ENCODE peak calls at places on chromosomes 4 and X, in seven cellular contexts. One of them, this sample, is unnamed.

GRCh38 chrX:52979993-52980392 is 21.7 kb upstream of the FAM156A start:
- DNase-seq in left cardiac atrium: no peak
- DNase-seq in activated CD8-positive, alpha-beta memory T cell treated with anti-CD3 and anti-CD28 coated beads for 24 hours: peak
- DNase-seq in HEK293T: no peak
- DNase-seq in hippocampal formation: no peak
- DNase-seq in uterus: no peak
- DNase-seq in stimulated activated CD4-positive, alpha-beta T cell treated with anti-CD3 and anti-CD28 coated beads, Interleukin-4, amount 100 ng/mL, for 1 hour: no peak
- DNase-seq in this sample: no peak

GRCh38 chr4:57424231-57424897 is 314.2 kb upstream of the IGFBP7 start:
- DNase-seq in activated CD8-positive, alpha-beta memory T cell treated with anti-CD3 and anti-CD28 coated beads for 24 hours: no peak
- DNase-seq in uterus: no peak
- DNase-seq in HEK293T: no peak
- DNase-seq in hippocampal formation: peak
- DNase-seq in left cardiac atrium: peak
- DNase-seq in stimulated activated CD4-positive, alpha-beta T cell treated with anti-CD3 and anti-CD28 coated beads, Interleukin-4, amount 100 ng/mL, for 1 hour: no peak
- DNase-seq in this sample: no peak

GRCh38 chr4:111961806-111962205 is 183.4 kb upstream of the FAM241A start:
- DNase-seq in hippocampal formation: no peak
- DNase-seq in uterus: no peak
- DNase-seq in HEK293T: no peak
- DNase-seq in left cardiac atrium: no peak
- DNase-seq in stimulated activated CD4-positive, alpha-beta T cell treated with anti-CD3 and anti-CD28 coated beads, Interleukin-4, amount 100 ng/mL, for 1 hour: no peak
- DNase-seq in activated CD8-positive, alpha-beta memory T cell treated with anti-CD3 and anti-CD28 coated beads for 24 hours: no peak
- DNase-seq in this sample: no peak

GRCh38 chr4:1799364-1799996 is 6.4 kb downstream of the FGFR3 start:
- DNase-seq in left cardiac atrium: no peak
- DNase-seq in activated CD8-positive, alpha-beta memory T cell treated with anti-CD3 and anti-CD28 coated beads for 24 hours: no peak
- DNase-seq in uterus: no peak
- DNase-seq in HEK293T: no peak
- DNase-seq in stimulated activated CD4-positive, alpha-beta T cell treated with anti-CD3 and anti-CD28 coated beads, Interleukin-4, amount 100 ng/mL, for 1 hour: no peak
- DNase-seq in hippocampal formation: no peak
- DNase-seq in this sample: no peak

GRCh38 chrX:120660638-120661037 is 30.8 kb upstream of the C1GALT1C1 start:
- DNase-seq in HEK293T: no peak
- DNase-seq in hippocampal formation: no peak
- DNase-seq in activated CD8-positive, alpha-beta memory T cell treated with anti-CD3 and anti-CD28 coated beads for 24 hours: no peak
- DNase-seq in uterus: no peak
- DNase-seq in left cardiac atrium: no peak
- DNase-seq in stimulated activated CD4-positive, alpha-beta T cell treated with anti-CD3 and anti-CD28 coated beads, Interleukin-4, amount 100 ng/mL, for 1 hour: no peak
- DNase-seq in this sample: no peak

GRCh38 chr4:132866616-132867015 is 282.5 kb upstream of the PCDH10 start:
- DNase-seq in uterus: no peak
- DNase-seq in HEK293T: no peak
- DNase-seq in stimulated activated CD4-positive, alpha-beta T cell treated with anti-CD3 and anti-CD28 coated beads, Interleukin-4, amount 100 ng/mL, for 1 hour: no peak
- DNase-seq in hippocampal formation: no peak
- DNase-seq in activated CD8-positive, alpha-beta memory T cell treated with anti-CD3 and anti-CD28 coated beads for 24 hours: no peak
- DNase-seq in left cardiac atrium: no peak
- DNase-seq in this sample: no peak

GRCh38 chr4:100742045-100742444 is 224.2 kb upstream of the EMCN start:
- DNase-seq in left cardiac atrium: no peak
- DNase-seq in HEK293T: peak
- DNase-seq in activated CD8-positive, alpha-beta memory T cell treated with anti-CD3 and anti-CD28 coated beads for 24 hours: no peak
- DNase-seq in uterus: no peak
- DNase-seq in stimulated activated CD4-positive, alpha-beta T cell treated with anti-CD3 and anti-CD28 coated beads, Interleukin-4, amount 100 ng/mL, for 1 hour: no peak
- DNase-seq in hippocampal formation: no peak
- DNase-seq in this sample: no peak

GRCh38 chrX:40844476-40844875 is 109.1 kb upstream of the MED14 start:
- DNase-seq in hippocampal formation: no peak
- DNase-seq in HEK293T: no peak
- DNase-seq in stimulated activated CD4-positive, alpha-beta T cell treated with anti-CD3 and anti-CD28 coated beads, Interleukin-4, amount 100 ng/mL, for 1 hour: no peak
- DNase-seq in left cardiac atrium: no peak
- DNase-seq in uterus: no peak
- DNase-seq in activated CD8-positive, alpha-beta memory T cell treated with anti-CD3 and anti-CD28 coated beads for 24 hours: no peak
- DNase-seq in this sample: no peak

GRCh38 chr4:81573817-81574216 is 102.1 kb upstream of the RASGEF1B start:
- DNase-seq in left cardiac atrium: no peak
- DNase-seq in hippocampal formation: no peak
- DNase-seq in uterus: no peak
- DNase-seq in activated CD8-positive, alpha-beta memory T cell treated with anti-CD3 and anti-CD28 coated beads for 24 hours: no peak
- DNase-seq in stimulated activated CD4-positive, alpha-beta T cell treated with anti-CD3 and anti-CD28 coated beads, Interleukin-4, amount 100 ng/mL, for 1 hour: no peak
- DNase-seq in HEK293T: no peak
- DNase-seq in this sample: no peak

GRCh38 chr4:72997409-72997808 is 72.1 kb downstream of the COX18 start:
- DNase-seq in HEK293T: no peak
- DNase-seq in left cardiac atrium: no peak
- DNase-seq in uterus: no peak
- DNase-seq in hippocampal formation: no peak
- DNase-seq in activated CD8-positive, alpha-beta memory T cell treated with anti-CD3 and anti-CD28 coated beads for 24 hours: no peak
- DNase-seq in stimulated activated CD4-positive, alpha-beta T cell treated with anti-CD3 and anti-CD28 coated beads, Interleukin-4, amount 100 ng/mL, for 1 hour: no peak
- DNase-seq in this sample: no peak

GRCh38 chrX:155094468-155095061 is 23.3 kb downstream of the BRCC3 start:
- DNase-seq in stimulated activated CD4-positive, alpha-beta T cell treated with anti-CD3 and anti-CD28 coated beads, Interleukin-4, amount 100 ng/mL, for 1 hour: no peak
- DNase-seq in left cardiac atrium: no peak
- DNase-seq in activated CD8-positive, alpha-beta memory T cell treated with anti-CD3 and anti-CD28 coated beads for 24 hours: no peak
- DNase-seq in hippocampal formation: no peak
- DNase-seq in uterus: no peak
- DNase-seq in HEK293T: peak
- DNase-seq in this sample: no peak